ENCODE peak calls at places on chromosomes 1 and 21, in five cellular contexts. O is HL-60, A is H1, H is SK-N-SH, I is HepG2. T is an unnamed sample.

GRCh38 chr1:64691631-64692030 is 53.2 kb upstream of the RAVER2 start:
- DNase-seq in A (no peak), H (no peak), O (no peak), I (no peak), T (no peak)

GRCh38 chr1:10253755-10254154 is 43.4 kb downstream of the KIF1B start:
- DNase-seq in I (no peak), O (no peak), A (no peak), H (peak), T (no peak)

GRCh38 chr1:86352096-86352495 is 44.0 kb downstream of the ODF2L start:
- DNase-seq in H (no peak), O (no peak), I (no peak), A (no peak), T (no peak)

GRCh38 chr1:22327411-22327810 is 124.2 kb upstream of the ZBTB40 start:
- DNase-seq in A (peak), H (no peak), I (no peak), O (no peak), T (no peak)

GRCh38 chr1:71046891-71047634 is 553 bp downstream of the PTGER3 start:
- DNase-seq in O (no peak), H (peak), A (peak), I (no peak), T (peak)

GRCh38 chr21:45768011-45768740 is 124.7 kb downstream of the PCBP3 start:
- DNase-seq in I (no peak), A (no peak), H (no peak), O (no peak), T (no peak)

GRCh38 chr1:10299174-10299573 is 88.8 kb downstream of the KIF1B start:
- DNase-seq in O (no peak), H (no peak), I (no peak), A (no peak), T (no peak)

GRCh38 chr1:87150143-87150542 is 178.5 kb upstream of the LMO4 start:
- DNase-seq in O (no peak), A (no peak), H (peak), I (no peak), T (no peak)

GRCh38 chr1:202311880-202312635 is 29.7 kb downstream of the UBE2T start:
- DNase-seq in O (no peak), A (no peak), I (no peak), H (no peak), T (no peak)

GRCh38 chr1:27598902-27599528 is 4.9 kb downstream of the AHDC1 start:
- DNase-seq in H (no peak), O (peak), I (no peak), A (no peak), T (peak)

GRCh38 chr1:220655509-220655908 is 34.7 kb upstream of the C1orf115 start:
- DNase-seq in H (no peak), I (no peak), A (no peak), O (no peak), T (no peak)

GRCh38 chr1:226187380-226187779 is 839 bp upstream of the ACBD3 start:
- DNase-seq in A (no peak), I (no peak), O (no peak), H (no peak), T (no peak)

GRCh38 chr1:101250219-101250618 is 13.4 kb downstream of the S1PR1 start:
- DNase-seq in A (no peak), O (no peak), H (no peak), I (no peak), T (no peak)

GRCh38 chr1:217027403-217028080 is 304.3 kb upstream of the ESRRG start:
- DNase-seq in A (no peak), H (no peak), O (no peak), I (no peak), T (no peak)

GRCh38 chr1:245988393-245989078 is 518.5 kb downstream of the SMYD3 start:
- DNase-seq in H (no peak), O (no peak), I (no peak), A (no peak), T (peak)

GRCh38 chr1:89633745-89634625 is 1.1 kb downstream of the LRRC8C start:
- DNase-seq in H (peak), O (no peak), I (no peak), A (no peak), T (peak)

GRCh38 chr1:106879538-106879937 is 176.9 kb upstream of the PRMT6 start:
- DNase-seq in O (no peak), I (no peak), A (no peak), H (no peak), T (no peak)

GRCh38 chr1:86849756-86850155 is 64.2 kb downstream of the SELENOF start:
- DNase-seq in I (no peak), O (no peak), A (no peak), H (no peak), T (no peak)

GRCh38 chr1:26998319-26999300 is 5.1 kb downstream of the TRNP1 start:
- DNase-seq in A (no peak), H (no peak), O (no peak), I (no peak), T (no peak)

GRCh38 chr1:226957714-226958113 is 17.6 kb downstream of the COQ8A start:
- DNase-seq in O (no peak), A (no peak), I (no peak), H (no peak), T (no peak)

GRCh38 chr1:21669287-21670058 is at the start of gene RAP1GAP:
- DNase-seq in I (peak), O (no peak), H (peak), A (no peak), T (peak)

GRCh38 chr21:45839274-45839673 is 142.3 kb upstream of the COL6A1 start:
- DNase-seq in O (no peak), I (no peak), H (no peak), A (no peak), T (no peak)

GRCh38 chr1:179926494-179927205 is 28.0 kb upstream of the CEP350 start:
- DNase-seq in O (no peak), A (no peak), H (no peak), I (no peak), T (no peak)

GRCh38 chr1:90550616-90551406 is 166.3 kb downstream of the BARHL2 start:
- DNase-seq in H (no peak), O (no peak), A (peak), I (no peak), T (no peak)

GRCh38 chr21:45378258-45378966 is 26.6 kb upstream of the COL18A1 start:
- DNase-seq in I (no peak), O (no peak), H (no peak), A (peak), T (no peak)

GRCh38 chr1:86247553-86248279 is 91.1 kb upstream of the COL24A1 start:
- DNase-seq in A (no peak), H (no peak), O (no peak), I (no peak), T (no peak)

GRCh38 chr1:36874271-36875017 is 159.9 kb downstream of the GRIK3 start:
- DNase-seq in A (no peak), I (no peak), H (no peak), O (no peak), T (no peak)

GRCh38 chr1:42333662-42334239 is 1.3 kb downstream of the FOXJ3 start:
- DNase-seq in O (no peak), A (no peak), I (no peak), H (no peak), T (no peak)

GRCh38 chr1:225554216-225554812 is 98.6 kb downstream of the ENAH start:
- DNase-seq in O (peak), I (peak), A (no peak), H (peak), T (peak)

DNA sequence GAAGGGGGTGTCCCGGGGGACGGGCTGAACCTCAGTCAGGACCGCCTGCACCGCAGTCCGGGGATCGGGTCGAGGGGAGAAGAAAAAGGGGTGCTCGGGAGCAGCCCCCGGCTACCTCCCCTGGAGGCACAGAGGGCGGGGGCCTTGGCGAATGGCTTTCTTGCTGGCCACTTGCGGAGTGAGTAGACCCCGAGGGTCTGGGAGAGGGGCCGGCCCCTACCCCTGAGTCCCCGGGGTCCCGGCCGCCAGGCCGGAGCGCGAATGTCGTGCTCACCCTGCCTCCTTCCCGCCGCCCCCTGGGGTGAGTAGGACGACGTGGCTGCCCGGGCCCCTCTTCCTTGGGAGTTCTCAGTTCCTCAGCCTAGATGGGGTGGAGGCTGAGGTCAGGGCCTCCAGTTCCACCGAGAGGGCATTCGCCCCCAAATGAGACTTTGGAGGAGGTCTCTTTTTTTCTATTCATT is 113.0 kb downstream of the OSBPL9 start:
- DNase-seq in I (no peak), H (no peak), A (no peak), O (peak), T (peak)
- TF ChIP-seq GABPA in I (no peak), H (no peak), A (no peak), O (no peak), T (no peak)

GRCh38 chr1:229101011-229101410 is 169.9 kb upstream of the RAB4A start:
- DNase-seq in H (no peak), I (no peak), O (no peak), A (no peak), T (no peak)

GRCh38 chr1:229101475-229101874 is 169.4 kb upstream of the RAB4A start:
- DNase-seq in O (no peak), H (no peak), A (no peak), I (no peak), T (no peak)

GRCh38 chr1:229105109-229105508 is 165.8 kb upstream of the RAB4A start:
- DNase-seq in I (no peak), O (no peak), A (no peak), H (no peak), T (no peak)

GRCh38 chr1:229104654-229105053 is 166.3 kb upstream of the RAB4A start:
- DNase-seq in A (no peak), I (no peak), O (no peak), H (no peak), T (no peak)

GRCh38 chr1:229102741-229103480 is 168.0 kb upstream of the RAB4A start:
- DNase-seq in I (no peak), A (no peak), O (no peak), H (no peak), T (no peak)
- TF ChIP-seq GABPA in I (no peak), A (no peak), O (no peak), H (no peak), T (no peak)

DNA sequence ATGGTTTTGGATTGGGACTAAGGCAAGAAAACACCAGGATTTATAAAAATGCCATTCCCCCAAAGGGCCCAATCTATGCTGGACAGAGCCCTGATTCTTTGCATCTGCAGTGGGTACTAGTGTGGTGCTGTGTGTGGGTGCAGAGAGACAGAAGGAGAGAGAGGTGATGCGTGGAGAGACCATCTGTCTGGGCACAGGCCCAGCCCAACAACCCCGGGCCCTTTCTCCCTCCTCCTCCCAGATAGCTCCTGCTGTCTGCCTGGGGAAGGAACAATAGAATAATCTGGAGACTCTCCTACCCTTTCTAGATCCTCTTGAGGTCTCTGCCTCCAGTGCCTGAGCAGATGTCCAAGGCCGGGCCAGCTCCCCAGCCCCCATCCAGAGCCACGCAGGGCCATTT is 15.1 kb downstream of the KIAA1614 start:
- DNase-seq in H (peak), A (no peak), O (no peak), I (no peak), T (no peak)
- TF ChIP-seq GABPA in H (no peak), A (no peak), O (no peak), I (no peak), T (no peak)

GRCh38 chr1:34013958-34014737 is 150.3 kb downstream of the HMGB4 start:
- DNase-seq in H (peak), A (peak), I (no peak), O (no peak), T (peak)

GRCh38 chr1:34013136-34013535 is 149.3 kb downstream of the HMGB4 start:
- DNase-seq in I (no peak), H (no peak), O (no peak), A (no peak), T (no peak)

GRCh38 chr1:34009340-34009975 is 145.6 kb downstream of the HMGB4 start:
- DNase-seq in I (no peak), A (no peak), O (no peak), H (no peak), T (no peak)
- TF ChIP-seq GABPA in I (no peak), A (no peak), O (no peak), H (no peak), T (no peak)

GRCh38 chr1:40987439-40988276 is 8.2 kb downstream of the CTPS1 start:
- DNase-seq in O (no peak), H (no peak), A (no peak), I (no peak), T (no peak)
- TF ChIP-seq GABPA in O (no peak), H (no peak), A (no peak), I (no peak), T (no peak)

GRCh38 chr1:151579436-151580225 is 32.2 kb upstream of the SNX27 start:
- DNase-seq in A (no peak), O (no peak), I (no peak), H (no peak), T (peak)
- TF ChIP-seq GABPA in A (no peak), O (no peak), I (no peak), H (no peak), T (no peak)

GRCh38 chr1:157400766-157401165 is 151.5 kb downstream of the FCRL5 start:
- DNase-seq in I (no peak), A (no peak), H (no peak), O (no peak), T (no peak)

GRCh38 chr1:157404614-157405013 is 147.7 kb downstream of the FCRL5 start:
- DNase-seq in O (no peak), A (no peak), I (no peak), H (no peak), T (no peak)

GRCh38 chr1:157403608-157404007 is 148.7 kb downstream of the FCRL5 start:
- DNase-seq in I (no peak), H (no peak), A (no peak), O (peak), T (no peak)

GRCh38 chr1:157404063-157404501 is 148.2 kb downstream of the FCRL5 start:
- DNase-seq in H (no peak), O (peak), A (no peak), I (no peak), T (no peak)

DNA sequence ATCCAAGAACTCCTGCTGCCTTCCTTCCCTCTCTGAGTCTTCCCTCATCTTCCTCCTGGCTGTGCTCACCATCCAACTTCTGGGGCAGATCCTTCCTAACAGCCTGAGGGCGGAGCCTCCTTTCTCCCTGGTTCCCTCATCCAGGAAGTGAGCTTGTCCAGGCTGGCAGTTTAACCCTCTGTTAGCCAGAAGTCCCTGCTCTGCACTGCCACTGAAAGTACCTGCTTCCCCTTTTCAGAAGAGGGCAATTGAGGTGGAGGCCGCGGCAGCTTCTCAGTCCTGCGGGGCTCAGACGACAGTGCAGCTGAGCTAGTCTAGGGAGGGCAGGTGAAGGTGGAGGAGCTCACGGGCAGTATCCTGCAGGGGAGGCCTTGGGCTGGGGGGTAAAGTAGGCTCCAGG is 149.1 kb downstream of the FCRL5 start:
- DNase-seq in O (peak), I (no peak), H (no peak), A (no peak), T (no peak)
- TF ChIP-seq GABPA in O (no peak), I (no peak), H (no peak), A (no peak), T (no peak)

GRCh38 chr1:162711066-162711465 is 78.8 kb downstream of the DDR2 start:
- DNase-seq in I (no peak), O (no peak), H (no peak), A (no peak), T (no peak)
- TF ChIP-seq GABPA in I (no peak), O (no peak), H (no peak), A (no peak), T (no peak)

DNA sequence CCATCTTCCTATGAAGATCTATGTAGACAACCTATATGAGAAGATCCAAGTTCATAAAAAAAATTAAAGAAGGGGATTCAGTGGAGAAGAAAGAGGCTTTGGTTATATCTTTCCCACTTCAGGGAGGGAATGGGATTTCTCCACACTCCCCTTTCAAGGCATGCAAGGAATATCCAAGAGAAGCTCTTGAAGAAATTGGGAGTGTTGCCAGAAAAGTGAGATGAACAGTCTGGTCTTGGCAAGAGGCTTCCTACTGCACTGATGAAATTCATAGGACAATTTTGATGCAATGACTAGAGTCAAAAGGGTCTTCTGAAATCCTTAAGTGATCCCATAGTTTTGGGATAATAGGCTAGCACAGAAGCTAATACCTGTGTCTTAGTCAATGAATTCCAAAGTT is 153.0 kb downstream of the KCTD3 start:
- DNase-seq in H (no peak), O (no peak), I (no peak), A (no peak), T (no peak)
- TF ChIP-seq GABPA in H (no peak), O (no peak), I (no peak), A (no peak), T (no peak)

GRCh38 chr1:60170709-60171108 is 97.1 kb upstream of the C1orf87 start:
- DNase-seq in I (no peak), A (no peak), O (no peak), H (no peak), T (no peak)

GRCh38 chr1:60173006-60173405 is 99.4 kb upstream of the C1orf87 start:
- DNase-seq in H (no peak), I (no peak), O (no peak), A (no peak), T (no peak)

GRCh38 chr1:60171793-60172192 is 98.2 kb upstream of the C1orf87 start:
- DNase-seq in O (no peak), I (no peak), A (no peak), H (no peak), T (no peak)

GRCh38 chr1:60169206-60169605 is 95.6 kb upstream of the C1orf87 start:
- DNase-seq in A (no peak), I (no peak), O (no peak), H (no peak), T (no peak)

GRCh38 chr1:60173729-60174128 is 100.2 kb upstream of the C1orf87 start:
- DNase-seq in A (no peak), H (no peak), I (no peak), O (no peak), T (no peak)
- TF ChIP-seq GABPA in A (no peak), H (no peak), I (no peak), O (no peak), T (no peak)

T was measured in K562.